ENCODE peak calls at places on chromosomes 6 and 20, in six cellular contexts. N, T, L, K, E and Q are unnamed samples.

GRCh38 chr6:16929814-16930213 is 168.6 kb upstream of the ATXN1 start:
- DNase-seq in N (peak), T (peak), L (no peak), K (no peak), E (no peak), Q (no peak)

GRCh38 chr6:89221971-89222887 is 5.1 kb upstream of the GABRR1 start:
- DNase-seq in N (no peak), T (no peak), L (no peak), K (no peak), E (no peak), Q (no peak)

GRCh38 chr20:20611165-20611564 is 101.3 kb downstream of the RALGAPA2 start:
- DNase-seq in N (no peak), T (peak), L (no peak), K (no peak), E (no peak), Q (no peak)

GRCh38 chr6:163962627-163963117 is 548.2 kb downstream of the QKI start:
- DNase-seq in N (no peak), T (no peak), L (no peak), K (no peak), E (peak), Q (no peak)

GRCh38 chr20:1456300-1456699 is 10.3 kb downstream of the NSFL1C start:
- DNase-seq in N (peak), T (no peak), L (no peak), K (no peak), E (no peak), Q (no peak)

GRCh38 chr20:50628326-50628725 is 63.0 kb downstream of the RIPOR3 start:
- DNase-seq in N (no peak), T (no peak), L (no peak), K (no peak), E (no peak), Q (no peak)

GRCh38 chr6:111469543-111469942 is 13.5 kb downstream of the REV3L start:
- DNase-seq in N (no peak), T (no peak), L (no peak), K (no peak), E (no peak), Q (no peak)

GRCh38 chr6:37140145-37140544 is 29.8 kb upstream of the PIM1 start:
- DNase-seq in N (no peak), T (no peak), L (no peak), K (no peak), E (no peak), Q (no peak)

GRCh38 chr6:44133003-44133931 is 5.9 kb downstream of the TMEM63B start:
- DNase-seq in N (peak), T (peak), L (peak), K (peak), E (peak), Q (no peak)

GRCh38 chr20:61934716-61935530 is 130.8 kb downstream of the TAF4 start:
- DNase-seq in N (peak), T (no peak), L (peak), K (no peak), E (no peak), Q (peak)

GRCh38 chr20:54092021-54092420 is 21.6 kb upstream of the BCAS1 start:
- DNase-seq in N (no peak), T (no peak), L (no peak), K (no peak), E (no peak), Q (no peak)

GRCh38 chr6:15961630-15962448 is 167.0 kb upstream of the MYLIP start:
- DNase-seq in N (no peak), T (no peak), L (no peak), K (no peak), E (no peak), Q (no peak)

GRCh38 chr6:25014806-25015560 is 79.2 kb upstream of the RIPOR2 start:
- DNase-seq in N (peak), T (peak), L (peak), K (no peak), E (no peak), Q (no peak)

GRCh38 chr6:37675100-37675499 is 22.6 kb downstream of the MDGA1 start:
- DNase-seq in N (no peak), T (no peak), L (no peak), K (no peak), E (no peak), Q (no peak)

GRCh38 chr6:112502348-112503130 is 155.4 kb downstream of the RFPL4B start:
- DNase-seq in N (peak), T (peak), L (no peak), K (no peak), E (no peak), Q (no peak)

GRCh38 chr20:58160451-58161051 is 67.9 kb downstream of the ANKRD60 start:
- DNase-seq in N (peak), T (peak), L (no peak), K (no peak), E (no peak), Q (no peak)

GRCh38 chr20:43398676-43399324 is 58.9 kb upstream of the SRSF6 start:
- DNase-seq in N (no peak), T (no peak), L (no peak), K (no peak), E (no peak), Q (no peak)

GRCh38 chr20:3276400-3277015 is 37.5 kb upstream of the SLC4A11 start:
- DNase-seq in N (peak), T (peak), L (no peak), K (peak), E (no peak), Q (no peak)

GRCh38 chr20:6420336-6420735 is 297.5 kb upstream of the FERMT1 start:
- DNase-seq in N (peak), T (peak), L (no peak), K (no peak), E (no peak), Q (no peak)

GRCh38 chr20:5077761-5078387 is 41.9 kb downstream of the PCNA start:
- DNase-seq in N (no peak), T (no peak), L (no peak), K (no peak), E (no peak), Q (no peak)

GRCh38 chr6:48134246-48134645 is 23.2 kb upstream of the PTCHD4 start:
- DNase-seq in N (no peak), T (peak), L (no peak), K (no peak), E (no peak), Q (no peak)

GRCh38 chr6:95280690-95281273 is 296.6 kb upstream of the MANEA start:
- DNase-seq in N (peak), T (peak), L (no peak), K (no peak), E (no peak), Q (no peak)

GRCh38 chr20:18164356-18164755 is 26.7 kb downstream of the KAT14 start:
- DNase-seq in N (peak), T (no peak), L (no peak), K (no peak), E (no peak), Q (no peak)

GRCh38 chr6:2865270-2866182 is 23.9 kb upstream of the SERPINB1 start:
- DNase-seq in N (peak), T (peak), L (no peak), K (no peak), E (no peak), Q (no peak)

GRCh38 chr20:19975436-19975799 is 41.7 kb upstream of the NAA20 start:
- DNase-seq in N (peak), T (peak), L (peak), K (no peak), E (no peak), Q (no peak)

GRCh38 chr6:151400473-151400872 is 9.1 kb upstream of the ZBTB2 start:
- DNase-seq in N (peak), T (no peak), L (no peak), K (no peak), E (no peak), Q (no peak)

GRCh38 chr6:29568021-29568420 is 8.5 kb upstream of the UBD start:
- DNase-seq in N (no peak), T (peak), L (no peak), K (no peak), E (no peak), Q (no peak)

GRCh38 chr6:129709451-129709908 is 497 bp downstream of the ARHGAP18 start:
- DNase-seq in N (peak), T (peak), L (no peak), K (no peak), E (peak), Q (no peak)

GRCh38 chr6:129708496-129709216 is 1.3 kb downstream of the ARHGAP18 start:
- DNase-seq in N (no peak), T (no peak), L (no peak), K (no peak), E (no peak), Q (no peak)

GRCh38 chr6:129707882-129708495 is 2.0 kb downstream of the ARHGAP18 start:
- DNase-seq in N (no peak), T (no peak), L (no peak), K (no peak), E (no peak), Q (no peak)

GRCh38 chr6:129710722-129711631 is 1.0 kb upstream of the ARHGAP18 start:
- DNase-seq in N (no peak), T (no peak), L (no peak), K (no peak), E (no peak), Q (no peak)

GRCh38 chr6:129709909-129710721 is at the start of gene ARHGAP18:
- DNase-seq in N (peak), T (peak), L (peak), K (peak), E (peak), Q (peak)
- H3K27ac ChIP-seq in N (peak), T (peak), L (peak), K (no peak), E (peak), Q (peak)

GRCh38 chr20:36849333-36850065 is 26.4 kb upstream of the TLDC2 start:
- DNase-seq in N (no peak), T (peak), L (no peak), K (no peak), E (no peak), Q (no peak)

GRCh38 chr20:36848677-36849076 is 27.3 kb upstream of the TLDC2 start:
- DNase-seq in N (no peak), T (no peak), L (no peak), K (no peak), E (no peak), Q (no peak)

GRCh38 chr20:36847009-36847709 is 28.8 kb upstream of the TLDC2 start:
- DNase-seq in N (peak), T (peak), L (peak), K (no peak), E (peak), Q (no peak)

GRCh38 chr20:36847710-36848040 is 28.3 kb upstream of the TLDC2 start:
- DNase-seq in N (peak), T (peak), L (no peak), K (no peak), E (no peak), Q (no peak)

GRCh38 chr20:36848078-36848660 is 27.8 kb upstream of the TLDC2 start:
- DNase-seq in N (peak), T (peak), L (peak), K (no peak), E (peak), Q (no peak)
- H3K27ac ChIP-seq in N (peak), T (peak), L (peak), K (no peak), E (peak), Q (peak)

GRCh38 chr20:47480705-47481104 is 21.0 kb upstream of the NCOA3 start:
- DNase-seq in N (no peak), T (no peak), L (no peak), K (no peak), E (no peak), Q (no peak)

GRCh38 chr20:47480239-47480638 is 21.4 kb upstream of the NCOA3 start:
- DNase-seq in N (no peak), T (no peak), L (no peak), K (no peak), E (no peak), Q (no peak)

GRCh38 chr20:47481330-47482216 is 20.1 kb upstream of the NCOA3 start:
- DNase-seq in N (no peak), T (no peak), L (no peak), K (no peak), E (no peak), Q (no peak)

GRCh38 chr20:47479093-47479492 is 22.6 kb upstream of the NCOA3 start:
- DNase-seq in N (no peak), T (no peak), L (no peak), K (no peak), E (no peak), Q (no peak)

DNA sequence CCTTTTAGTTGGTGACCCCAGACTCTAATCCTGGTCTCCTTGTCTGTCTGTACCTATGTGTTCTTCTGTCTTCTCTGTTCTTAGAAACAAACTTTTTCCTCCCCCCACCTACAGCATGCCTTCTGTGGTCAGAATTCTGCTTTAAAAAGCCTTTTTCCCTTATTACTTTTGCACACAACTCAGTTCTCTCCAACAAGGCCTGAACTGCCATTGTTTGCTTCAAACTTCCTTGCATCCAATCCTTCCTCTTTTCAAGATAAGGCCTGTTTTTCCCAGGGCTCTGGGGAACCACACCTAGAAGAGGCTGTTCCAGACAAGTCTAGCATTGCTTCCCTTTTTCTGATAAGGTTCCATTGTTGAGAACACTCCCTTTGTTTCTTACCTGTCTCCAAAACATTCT is 22.2 kb upstream of the NCOA3 start:
- DNase-seq in N (no peak), T (no peak), L (no peak), K (no peak), E (no peak), Q (no peak)
- H3K27ac ChIP-seq in N (no peak), T (no peak), L (no peak), K (no peak), E (no peak), Q (peak)

DNA sequence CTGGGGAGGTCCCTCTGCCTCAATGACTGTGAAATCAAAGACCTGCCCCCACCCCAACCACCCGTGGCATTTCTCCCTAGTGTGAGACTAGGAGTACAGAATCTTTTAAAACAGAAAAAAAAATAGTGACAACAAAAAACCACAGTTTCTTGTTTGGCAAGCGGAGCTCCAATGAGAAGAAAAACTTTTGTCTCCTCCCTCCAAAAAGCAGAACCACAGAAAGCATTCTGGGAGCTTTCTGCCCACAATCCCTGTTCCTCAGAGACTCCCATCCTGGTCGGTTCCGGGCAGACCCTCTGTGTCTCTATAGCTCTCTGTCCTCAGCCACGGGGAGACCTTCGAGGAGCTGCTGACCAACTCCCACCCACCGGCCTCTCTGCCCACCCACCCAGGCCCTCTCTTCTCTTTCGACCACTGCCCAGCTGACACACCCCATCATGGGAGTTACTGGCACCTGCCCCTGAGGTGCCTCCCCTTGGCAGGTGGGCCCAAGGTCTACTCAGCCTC is 4.9 kb downstream of the PREX1 start:
- DNase-seq in N (no peak), T (no peak), L (no peak), K (no peak), E (no peak), Q (peak)
- H3K27ac ChIP-seq in N (no peak), T (no peak), L (peak), K (no peak), E (peak), Q (peak)

GRCh38 chr6:149567194-149567586 is 1.0 kb downstream of the GINM1 start:
- DNase-seq in N (no peak), T (no peak), L (no peak), K (no peak), E (no peak), Q (no peak)
- H3K27ac ChIP-seq in N (no peak), T (peak), L (peak), K (no peak), E (no peak), Q (peak)

GRCh38 chr20:40294175-40294574 is 394.9 kb downstream of the MAFB start:
- DNase-seq in N (no peak), T (no peak), L (no peak), K (no peak), E (no peak), Q (no peak)
- H3K27ac ChIP-seq in N (no peak), T (no peak), L (no peak), K (no peak), E (peak), Q (no peak)

GRCh38 chr6:157434349-157435016 is 53.5 kb downstream of the ZDHHC14 start:
- DNase-seq in N (no peak), T (no peak), L (no peak), K (no peak), E (peak), Q (no peak)
- H3K27ac ChIP-seq in N (no peak), T (no peak), L (peak), K (no peak), E (peak), Q (no peak)

GRCh38 chr6:32190946-32191677 is 1.1 kb upstream of the PBX2 start:
- DNase-seq in N (no peak), T (no peak), L (no peak), K (peak), E (no peak), Q (no peak)

GRCh38 chr6:32190054-32190945 is at the start of gene PBX2:
- DNase-seq in N (peak), T (peak), L (peak), K (peak), E (peak), Q (peak)

GRCh38 chr6:32191696-32192607 is 491 bp downstream of the GPSM3 start:
- DNase-seq in N (no peak), T (no peak), L (no peak), K (peak), E (no peak), Q (peak)

GRCh38 chr6:32194388-32194787 is 1.9 kb upstream of the GPSM3 start:
- DNase-seq in N (no peak), T (no peak), L (no peak), K (no peak), E (no peak), Q (no peak)

GRCh38 chr6:32192608-32193039 is at the start of gene GPSM3:
- DNase-seq in N (peak), T (peak), L (peak), K (peak), E (peak), Q (peak)
- H3K27ac ChIP-seq in N (peak), T (peak), L (peak), K (no peak), E (peak), Q (peak)

DNA sequence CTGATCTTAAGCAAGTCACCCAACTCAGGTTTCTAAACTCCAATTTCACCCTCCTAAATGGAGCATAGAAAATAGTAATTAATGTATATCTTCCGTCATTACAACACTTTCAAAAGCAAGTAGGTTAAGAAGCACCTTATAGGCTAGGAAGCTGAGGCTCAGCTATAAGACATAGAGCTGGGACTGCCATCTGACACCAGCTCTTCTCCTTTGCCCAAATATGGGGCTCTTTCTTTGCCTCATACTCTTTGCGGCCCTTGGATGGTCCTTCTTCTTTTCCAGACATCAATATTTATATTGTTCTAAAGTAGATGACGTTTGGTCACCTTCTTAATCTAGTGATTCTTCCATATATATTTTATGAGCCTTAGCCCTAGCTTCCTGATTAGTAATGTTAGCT is 413.2 kb downstream of the LMBRD1 start:
- DNase-seq in N (no peak), T (no peak), L (no peak), K (no peak), E (no peak), Q (no peak)
- H3K27ac ChIP-seq in N (no peak), T (no peak), L (no peak), K (no peak), E (no peak), Q (no peak)